ENCODE peak calls at places on chromosomes 5 and 9, in five cellular contexts. One of them, this sample, is unnamed.

GRCh38 chr5:65461490-65461889 is 20.2 kb downstream of the ADAMTS6 start:
- DNase-seq in NCI-H1694: no peak
- DNase-seq in progenitor cell of endocrine pancreas: no peak
- DNase-seq in M059J: no peak
- DNase-seq in NCI-H2171: no peak
- DNase-seq in this sample: no peak

GRCh38 chr9:89812556-89813181 is 207.9 kb downstream of the GADD45G start:
- DNase-seq in NCI-H2171: no peak
- DNase-seq in M059J: no peak
- DNase-seq in NCI-H1694: no peak
- DNase-seq in progenitor cell of endocrine pancreas: no peak
- DNase-seq in this sample: no peak

GRCh38 chr5:139903805-139904565 is 108.4 kb downstream of the PSD2 start:
- DNase-seq in M059J: no peak
- DNase-seq in progenitor cell of endocrine pancreas: peak
- DNase-seq in NCI-H1694: peak
- DNase-seq in NCI-H2171: peak
- DNase-seq in this sample: peak

GRCh38 chr9:91825422-91825821 is 124.6 kb downstream of the ROR2 start:
- DNase-seq in progenitor cell of endocrine pancreas: no peak
- DNase-seq in M059J: peak
- DNase-seq in NCI-H2171: no peak
- DNase-seq in NCI-H1694: no peak
- DNase-seq in this sample: no peak

GRCh38 chr5:58315794-58316193 is 144.1 kb downstream of the PLK2 start:
- DNase-seq in NCI-H1694: no peak
- DNase-seq in M059J: no peak
- DNase-seq in NCI-H2171: no peak
- DNase-seq in progenitor cell of endocrine pancreas: no peak
- DNase-seq in this sample: no peak

GRCh38 chr5:113250341-113250953 is 184.3 kb downstream of the TSSK1B start:
- DNase-seq in progenitor cell of endocrine pancreas: no peak
- DNase-seq in NCI-H2171: peak
- DNase-seq in NCI-H1694: no peak
- DNase-seq in M059J: peak
- DNase-seq in this sample: no peak

GRCh38 chr9:137619240-137620090 is 660 bp downstream of the EHMT1 start:
- DNase-seq in NCI-H1694: no peak
- DNase-seq in NCI-H2171: no peak
- DNase-seq in M059J: peak
- DNase-seq in progenitor cell of endocrine pancreas: peak
- DNase-seq in this sample: no peak

GRCh38 chr5:175390352-175391083 is 53.5 kb downstream of the DRD1 start:
- DNase-seq in progenitor cell of endocrine pancreas: no peak
- DNase-seq in NCI-H2171: no peak
- DNase-seq in NCI-H1694: no peak
- DNase-seq in M059J: no peak
- DNase-seq in this sample: no peak

GRCh38 chr5:102554728-102555127 is 55.9 kb upstream of the SLCO6A1 start:
- DNase-seq in NCI-H1694: peak
- DNase-seq in NCI-H2171: no peak
- DNase-seq in progenitor cell of endocrine pancreas: no peak
- DNase-seq in M059J: peak
- DNase-seq in this sample: no peak

GRCh38 chr5:107948377-107948776 is 277.6 kb upstream of the EFNA5 start:
- DNase-seq in NCI-H2171: peak
- DNase-seq in NCI-H1694: no peak
- DNase-seq in progenitor cell of endocrine pancreas: no peak
- DNase-seq in M059J: no peak
- DNase-seq in this sample: no peak

GRCh38 chr5:31854625-31855526 is 215.9 kb downstream of the PDZD2 start:
- DNase-seq in progenitor cell of endocrine pancreas: peak
- DNase-seq in NCI-H1694: no peak
- DNase-seq in NCI-H2171: peak
- DNase-seq in M059J: peak
- DNase-seq in this sample: peak

GRCh38 chr5:59275537-59276276 is 617.8 kb downstream of the PDE4D start:
- DNase-seq in NCI-H1694: no peak
- DNase-seq in M059J: peak
- DNase-seq in progenitor cell of endocrine pancreas: no peak
- DNase-seq in NCI-H2171: no peak
- DNase-seq in this sample: no peak

GRCh38 chr9:104984121-104984520 is 56.2 kb upstream of the ABCA1 start:
- DNase-seq in NCI-H2171: no peak
- DNase-seq in M059J: no peak
- DNase-seq in NCI-H1694: no peak
- DNase-seq in progenitor cell of endocrine pancreas: no peak
- DNase-seq in this sample: no peak

GRCh38 chr9:91089405-91090131 is 272.1 kb downstream of the AUH start:
- DNase-seq in progenitor cell of endocrine pancreas: no peak
- DNase-seq in NCI-H2171: no peak
- DNase-seq in M059J: peak
- DNase-seq in NCI-H1694: peak
- DNase-seq in this sample: no peak

GRCh38 chr9:87002517-87002916 is 55.2 kb upstream of the GAS1 start:
- DNase-seq in M059J: no peak
- DNase-seq in NCI-H1694: no peak
- DNase-seq in progenitor cell of endocrine pancreas: no peak
- DNase-seq in NCI-H2171: no peak
- DNase-seq in this sample: no peak

GRCh38 chr5:68381909-68382308 is 166.4 kb downstream of the PIK3R1 start:
- DNase-seq in NCI-H1694: no peak
- DNase-seq in progenitor cell of endocrine pancreas: no peak
- DNase-seq in NCI-H2171: no peak
- DNase-seq in M059J: no peak
- DNase-seq in this sample: no peak

GRCh38 chr5:37370864-37371726 is at the start of gene NUP155:
- DNase-seq in NCI-H2171: peak
- DNase-seq in progenitor cell of endocrine pancreas: peak
- DNase-seq in M059J: peak
- DNase-seq in NCI-H1694: peak
- DNase-seq in this sample: peak

GRCh38 chr5:57566914-57567313 is 84.3 kb upstream of the ACTBL2 start:
- DNase-seq in M059J: peak
- DNase-seq in NCI-H1694: no peak
- DNase-seq in progenitor cell of endocrine pancreas: no peak
- DNase-seq in NCI-H2171: no peak
- DNase-seq in this sample: no peak

GRCh38 chr9:95477441-95477840 is 39.3 kb downstream of the PTCH1 start:
- DNase-seq in NCI-H2171: no peak
- DNase-seq in progenitor cell of endocrine pancreas: no peak
- DNase-seq in NCI-H1694: no peak
- DNase-seq in M059J: no peak
- DNase-seq in this sample: no peak

GRCh38 chr5:32390819-32391591 is 53.5 kb downstream of the ZFR start:
- DNase-seq in NCI-H2171: no peak
- DNase-seq in progenitor cell of endocrine pancreas: no peak
- DNase-seq in M059J: peak
- DNase-seq in NCI-H1694: no peak
- DNase-seq in this sample: no peak

GRCh38 chr9:81686614-81687520 is 2.5 kb downstream of the TLE1 start:
- DNase-seq in NCI-H2171: peak
- DNase-seq in progenitor cell of endocrine pancreas: peak
- DNase-seq in M059J: peak
- DNase-seq in NCI-H1694: peak
- DNase-seq in this sample: peak

GRCh38 chr9:128056887-128057723 is 10.0 kb downstream of the NAIF1 start:
- DNase-seq in NCI-H1694: no peak
- DNase-seq in progenitor cell of endocrine pancreas: no peak
- DNase-seq in M059J: no peak
- DNase-seq in NCI-H2171: no peak
- DNase-seq in this sample: no peak

GRCh38 chr9:137316012-137316981 is 14.2 kb upstream of the NRARP start:
- DNase-seq in NCI-H1694: no peak
- DNase-seq in progenitor cell of endocrine pancreas: peak
- DNase-seq in NCI-H2171: peak
- DNase-seq in M059J: no peak
- DNase-seq in this sample: peak

GRCh38 chr5:145848854-145849253 is 13.7 kb upstream of the PRELID2 start:
- DNase-seq in progenitor cell of endocrine pancreas: no peak
- DNase-seq in M059J: peak
- DNase-seq in NCI-H2171: no peak
- DNase-seq in NCI-H1694: no peak
- DNase-seq in this sample: no peak

GRCh38 chr5:142748568-142749249 is 21.5 kb upstream of the ARHGAP26 start:
- DNase-seq in NCI-H2171: no peak
- DNase-seq in NCI-H1694: no peak
- DNase-seq in progenitor cell of endocrine pancreas: no peak
- DNase-seq in M059J: peak
- DNase-seq in this sample: no peak

GRCh38 chr9:133121200-133122166 is at the start of gene RALGDS:
- DNase-seq in M059J: peak
- DNase-seq in progenitor cell of endocrine pancreas: peak
- DNase-seq in NCI-H2171: peak
- DNase-seq in NCI-H1694: peak
- DNase-seq in this sample: peak

GRCh38 chr9:35432076-35432475 is 57.8 kb upstream of the RUSC2 start:
- DNase-seq in M059J: no peak
- DNase-seq in NCI-H2171: no peak
- DNase-seq in NCI-H1694: no peak
- DNase-seq in progenitor cell of endocrine pancreas: no peak
- DNase-seq in this sample: no peak

GRCh38 chr5:178997191-178997590 is 2.1 kb upstream of the GRM6 start:
- DNase-seq in NCI-H1694: no peak
- DNase-seq in M059J: no peak
- DNase-seq in NCI-H2171: no peak
- DNase-seq in progenitor cell of endocrine pancreas: no peak
- DNase-seq in this sample: no peak

GRCh38 chr9:131237311-131237710 is 39.0 kb downstream of the FAM78A start:
- DNase-seq in NCI-H1694: no peak
- DNase-seq in NCI-H2171: no peak
- DNase-seq in progenitor cell of endocrine pancreas: no peak
- DNase-seq in M059J: no peak
- DNase-seq in this sample: no peak

This sample was measured in mesothelial cell of epicardium.